ENCODE peak calls at places on chromosomes 13 and 19, in seven cellular contexts. Y is glutamatergic neuron, I is body of pancreas, K is endothelial cell, V is iris pigment epithelial cell, S is EH, U is GM23338. A is an unnamed sample.

GRCh38 chr13:24152292-24153214 is 8.0 kb upstream of the SPATA13 start:
- DNase-seq in Y (no peak), K (no peak), U (no peak), V (no peak), S (no peak), I (no peak), A (no peak)

GRCh38 chr13:102041544-102041943 is 360.3 kb downstream of the FGF14 start:
- DNase-seq in Y (no peak), K (no peak), I (no peak), S (no peak), V (no peak), U (no peak), A (no peak)

GRCh38 chr13:59750860-59751259 is 412.9 kb downstream of the DIAPH3 start:
- DNase-seq in U (peak), V (peak), Y (peak), K (peak), I (peak), S (peak), A (peak)

GRCh38 chr13:44573790-44574465 is 2.2 kb downstream of the TSC22D1 start:
- DNase-seq in V (peak), I (peak), S (peak), U (peak), Y (peak), K (no peak), A (no peak)

GRCh38 chr19:46717716-46718143 is 816 bp upstream of the PRKD2 start:
- DNase-seq in I (no peak), Y (no peak), K (no peak), V (no peak), S (no peak), U (no peak), A (no peak)

GRCh38 chr13:93455881-93456280 is 229.3 kb downstream of the GPC6 start:
- DNase-seq in U (no peak), Y (no peak), K (no peak), V (no peak), S (no peak), I (no peak), A (no peak)

GRCh38 chr13:93480553-93481106 is 254.0 kb downstream of the GPC6 start:
- DNase-seq in K (no peak), U (no peak), Y (no peak), I (no peak), S (no peak), V (no peak), A (no peak)

GRCh38 chr13:111371211-111371610 is 50.8 kb downstream of the TEX29 start:
- DNase-seq in Y (no peak), V (peak), S (no peak), U (no peak), K (no peak), I (no peak), A (no peak)

GRCh38 chr19:30688696-30689095 is 316.5 kb downstream of the ZNF536 start:
- DNase-seq in V (no peak), K (no peak), S (no peak), I (no peak), Y (no peak), U (no peak), A (no peak)

GRCh38 chr13:102872531-102872930 is 26.7 kb downstream of the ERCC5 start:
- DNase-seq in I (no peak), V (no peak), U (no peak), Y (no peak), K (no peak), S (no peak), A (no peak)

GRCh38 chr19:35027851-35028599 is 2.2 kb upstream of the SCN1B start:
- DNase-seq in I (no peak), V (peak), U (peak), Y (no peak), K (no peak), S (peak), A (no peak)

GRCh38 chr13:19817106-19817505 is 34.4 kb upstream of the PSPC1 start:
- DNase-seq in K (no peak), Y (no peak), U (no peak), V (no peak), S (no peak), I (no peak), A (no peak)

GRCh38 chr13:99908129-99908805 is 63.3 kb downstream of the ZIC5 start:
- DNase-seq in V (no peak), S (no peak), I (peak), Y (no peak), K (no peak), U (no peak), A (no peak)

GRCh38 chr13:80342541-80343371 is 1.8 kb upstream of the SPRY2 start:
- DNase-seq in S (peak), Y (peak), U (peak), I (peak), K (peak), V (peak), A (peak)

GRCh38 chr19:2049741-2050348 is 1.2 kb downstream of the MKNK2 start:
- DNase-seq in I (peak), K (peak), Y (peak), S (peak), U (peak), V (peak), A (peak)

GRCh38 chr13:33349314-33349995 is 63.9 kb upstream of the STARD13 start:
- DNase-seq in I (no peak), K (no peak), V (no peak), Y (peak), U (peak), S (peak), A (peak)

GRCh38 chr19:52941941-52942370 is 18.7 kb upstream of the ZNF888 start:
- DNase-seq in I (peak), V (peak), K (no peak), S (peak), Y (peak), U (peak), A (peak)

GRCh38 chr19:46726551-46726950 is 9.6 kb upstream of the PRKD2 start:
- DNase-seq in S (no peak), I (no peak), U (no peak), K (no peak), Y (no peak), V (no peak), A (no peak)

GRCh38 chr13:113653264-113654174 is 4.5 kb downstream of the ATP4B start:
- DNase-seq in U (no peak), V (no peak), S (no peak), I (no peak), Y (peak), K (no peak), A (no peak)

GRCh38 chr13:76148926-76149325 is 512.8 kb downstream of the LMO7 start:
- DNase-seq in K (no peak), S (peak), U (no peak), V (peak), Y (no peak), I (no peak), A (no peak)

GRCh38 chr19:3163230-3163886 is 15.2 kb upstream of the S1PR4 start:
- DNase-seq in Y (peak), I (peak), U (peak), S (peak), K (peak), V (peak), A (peak)

GRCh38 chr19:52660981-52661380 is 22.8 kb upstream of the ZNF83 start:
- DNase-seq in S (peak), K (no peak), Y (no peak), I (no peak), V (peak), U (no peak), A (no peak)

GRCh38 chr19:18833849-18834643 is 2.3 kb downstream of the UPF1 start:
- DNase-seq in Y (no peak), U (peak), S (peak), I (no peak), V (no peak), K (no peak), A (no peak)

GRCh38 chr13:65679240-65679639 is 1550.9 kb downstream of the PCDH9 start:
- DNase-seq in Y (no peak), S (peak), K (no peak), I (no peak), U (no peak), V (peak), A (no peak)

GRCh38 chr13:42747399-42747873 is 33.9 kb upstream of the FAM216B start:
- DNase-seq in V (peak), Y (no peak), S (peak), K (no peak), U (no peak), I (no peak), A (no peak)

GRCh38 chr13:75537401-75538365 is at the start of gene COMMD6:
- DNase-seq in V (peak), U (peak), I (peak), Y (peak), S (peak), K (peak), A (peak)

GRCh38 chr19:17070421-17070820 is 4.8 kb downstream of the HAUS8 start:
- DNase-seq in Y (no peak), V (no peak), S (no peak), I (no peak), K (no peak), U (no peak), A (no peak)

GRCh38 chr19:41671481-41671880 is 16.6 kb downstream of the CEACAM7 start:
- DNase-seq in K (no peak), V (no peak), S (no peak), Y (no peak), U (no peak), I (no peak), A (no peak)

GRCh38 chr13:89455741-89456140 is 1784.6 kb downstream of the SLITRK5 start:
- DNase-seq in Y (no peak), K (no peak), I (no peak), U (no peak), S (no peak), V (peak), A (no peak)

GRCh38 chr19:33110201-33110910 is 21.6 kb upstream of the WDR88 start:
- DNase-seq in U (no peak), K (no peak), S (peak), V (peak), I (no peak), Y (no peak), A (no peak)

GRCh38 chr19:55597493-55597892 is 1.8 kb downstream of the FIZ1 start:
- DNase-seq in U (no peak), K (no peak), V (no peak), S (no peak), Y (no peak), I (no peak), A (no peak)

GRCh38 chr19:51687791-51688664 is 5.1 kb upstream of the SPACA6 start:
- DNase-seq in U (peak), V (peak), Y (peak), S (peak), K (peak), I (no peak), A (peak)

GRCh38 chr19:35995655-35995993 is 636 bp downstream of the SDHAF1 start:
- DNase-seq in S (peak), K (peak), U (peak), V (peak), I (peak), Y (peak), A (peak)

GRCh38 chr13:93320942-93321341 is 94.3 kb downstream of the GPC6 start:
- DNase-seq in K (no peak), U (no peak), Y (no peak), S (no peak), V (no peak), I (no peak), A (no peak)